ENCODE peak calls at places on chromosomes 12 and 14, in four cellular contexts. C is caudate nucleus, D is T-helper 1 cell, B is brain pericyte. W is an unnamed sample.
A peak's percentile ranks its signal among the peaks of the same experiment; 100 is the strongest.

GRCh38 chr12:39628836-39629235 is 9.2 kb upstream of the ABCD2 start:
- DNase-seq in C (no peak), D (no peak), B (no peak), W (no peak)

GRCh38 chr14:38098074-38098846 is 109.4 kb upstream of the SSTR1 start:
- DNase-seq in B (no peak), C (no peak), D (no peak), W (no peak)

GRCh38 chr12:53586745-53587144 is 39.4 kb downstream of the ATF7 start:
- DNase-seq in B (no peak), C (no peak), D (no peak), W (no peak)

GRCh38 chr12:46269429-46270241 is 792 bp upstream of the SLC38A1 start:
- DNase-seq in D (peak; percentile 55), B (no peak), C (peak; percentile 42), W (no peak)

GRCh38 chr14:47678993-47679392 is 3.6 kb upstream of the MDGA2 start:
- DNase-seq in C (no peak), B (no peak), D (no peak), W (no peak)

GRCh38 chr12:131085125-131085815 is 131.6 kb downstream of the ADGRD1 start:
- DNase-seq in B (no peak), D (no peak), C (no peak), W (no peak)

GRCh38 chr12:53734425-53734824 is 7.2 kb upstream of the CALCOCO1 start:
- DNase-seq in B (no peak), C (no peak), D (no peak), W (no peak)

GRCh38 chr12:77847665-77848431 is 17.2 kb downstream of the NAV3 start:
- DNase-seq in D (no peak), C (no peak), B (peak; percentile 60), W (no peak)

GRCh38 chr14:69643430-69644200 is 32.2 kb downstream of the SUSD6 start:
- DNase-seq in C (peak; percentile 17), D (no peak), B (no peak), W (peak; percentile 11)

GRCh38 chr12:54016478-54016964 is 7.7 kb downstream of the HOXC8 start:
- DNase-seq in B (no peak), D (no peak), C (no peak), W (no peak)

GRCh38 chr12:62210422-62210821 is 49.8 kb upstream of the USP15 start:
- DNase-seq in B (no peak), C (no peak), D (no peak), W (no peak)

W was measured in hypothalamus.